ENCODE peak calls at places on chromosomes 16 and 17, in five cellular contexts. N is glutamatergic neuron; D is NT2/D1; F is spleen; S is activated CD4-positive, CD25-positive, alpha-beta regulatory T cell. E is an unnamed sample.

GRCh38 chr17:39123627-39124026 is 27.8 kb downstream of the PLXDC1 start:
- DNase-seq in N (no peak), D (no peak), F (no peak), S (no peak), E (no peak)

GRCh38 chr17:2178798-2179505 is 124.0 kb downstream of the HIC1 start:
- DNase-seq in N (no peak), D (no peak), F (peak), S (no peak), E (no peak)

GRCh38 chr16:68786685-68787418 is 49.8 kb downstream of the CDH1 start:
- DNase-seq in N (no peak), D (no peak), F (no peak), S (no peak), E (no peak)

GRCh38 chr17:74165811-74166365 is 37.6 kb upstream of the RPL38 start:
- DNase-seq in N (no peak), D (no peak), F (no peak), S (no peak), E (no peak)

GRCh38 chr17:71941920-71942319 is 178.9 kb upstream of the SOX9 start:
- DNase-seq in N (no peak), D (no peak), F (no peak), S (no peak), E (no peak)

GRCh38 chr16:79466111-79466510 is 134.4 kb downstream of the MAF start:
- DNase-seq in N (no peak), D (no peak), F (no peak), S (no peak), E (no peak)

GRCh38 chr16:5042574-5043171 is 8.9 kb upstream of the NAGPA start:
- DNase-seq in N (no peak), D (no peak), F (no peak), S (no peak), E (no peak)

GRCh38 chr17:74842599-74843351 is 16.9 kb downstream of the GRIN2C start:
- DNase-seq in N (peak), D (no peak), F (no peak), S (no peak), E (peak)

GRCh38 chr17:44786551-44787081 is 27.8 kb downstream of the ADAM11 start:
- DNase-seq in N (no peak), D (no peak), F (peak), S (no peak), E (no peak)

GRCh38 chr17:68600881-68601564 is at the start of gene FAM20A:
- DNase-seq in N (peak), D (no peak), F (peak), S (no peak), E (no peak)

GRCh38 chr17:66135219-66135618 is 56.7 kb downstream of the CEP112 start:
- DNase-seq in N (no peak), D (no peak), F (no peak), S (no peak), E (no peak)

GRCh38 chr17:1649116-1649843 is 386 bp downstream of the RILP start:
- DNase-seq in N (peak), D (peak), F (peak), S (peak), E (peak)

GRCh38 chr17:29588017-29588557 is 1.4 kb downstream of the GIT1 start:
- DNase-seq in N (no peak), D (no peak), F (no peak), S (no peak), E (no peak)

GRCh38 chr16:2980227-2981176 is at the start of gene PKMYT1:
- DNase-seq in N (peak), D (peak), F (peak), S (peak), E (peak)

GRCh38 chr16:9212621-9213020 is 121.2 kb downstream of the HAPSTR1 start:
- DNase-seq in N (peak), D (no peak), F (no peak), S (no peak), E (no peak)

GRCh38 chr16:50519001-50519400 is 29.2 kb upstream of the NKD1 start:
- DNase-seq in N (no peak), D (no peak), F (no peak), S (no peak), E (no peak)

GRCh38 chr17:29585080-29585751 is 4.2 kb downstream of the GIT1 start:
- DNase-seq in N (no peak), D (no peak), F (peak), S (no peak), E (no peak)

GRCh38 chr16:31000671-31001382 is 9.6 kb downstream of the STX1B start:
- DNase-seq in N (no peak), D (no peak), F (no peak), S (no peak), E (no peak)

GRCh38 chr17:60857521-60857920 is 179.9 kb downstream of the BCAS3 start:
- DNase-seq in N (no peak), D (no peak), F (no peak), S (no peak), E (no peak)

GRCh38 chr16:84061236-84061830 is 18.7 kb upstream of the SLC38A8 start:
- DNase-seq in N (no peak), D (no peak), F (no peak), S (no peak), E (no peak)

GRCh38 chr16:70480127-70481105 is 26.0 kb downstream of the FCSK start:
- DNase-seq in N (no peak), D (no peak), F (no peak), S (no peak), E (no peak)

GRCh38 chr17:39863918-39864746 is at the start of gene IKZF3:
- DNase-seq in N (peak), D (peak), F (peak), S (peak), E (peak)

GRCh38 chr16:19748389-19749110 is 30.5 kb downstream of the IQCK start:
- DNase-seq in N (no peak), D (no peak), F (no peak), S (no peak), E (no peak)

GRCh38 chr17:56292628-56293027 is 139.4 kb downstream of the ANKFN1 start:
- DNase-seq in N (no peak), D (no peak), F (no peak), S (no peak), E (no peak)

GRCh38 chr16:5851583-5851982 is 754.0 kb upstream of the EEF2KMT start:
- DNase-seq in N (no peak), D (no peak), F (no peak), S (no peak), E (no peak)

GRCh38 chr17:36837616-36838272 is 99.5 kb upstream of the LHX1 start:
- DNase-seq in N (no peak), D (no peak), F (no peak), S (no peak), E (no peak)

GRCh38 chr17:58232707-58233156 is 5.7 kb upstream of the LPO start:
- DNase-seq in N (no peak), D (no peak), F (no peak), S (no peak), E (no peak)

GRCh38 chr16:27920391-27920891 is 143.1 kb downstream of the GSG1L start:
- DNase-seq in N (peak), D (peak), F (peak), S (no peak), E (peak)

GRCh38 chr17:82961366-82962162 is 117.8 kb upstream of the METRNL start:
- DNase-seq in N (no peak), D (no peak), F (peak), S (no peak), E (no peak)

GRCh38 chr16:66970775-66971725 is 10.0 kb downstream of the CES3 start:
- DNase-seq in N (no peak), D (no peak), F (no peak), S (no peak), E (no peak)

GRCh38 chr16:15055141-15056053 is 477 bp downstream of the NTAN1 start:
- DNase-seq in N (no peak), D (peak), F (peak), S (peak), E (no peak)

GRCh38 chr16:35711435-35711834 is 2252.0 kb downstream of the TP53TG3F start:
- DNase-seq in N (no peak), D (no peak), F (no peak), S (no peak), E (no peak)

GRCh38 chr17:2172447-2172938 is 117.6 kb downstream of the HIC1 start:
- DNase-seq in N (peak), D (no peak), F (no peak), S (no peak), E (no peak)

GRCh38 chr16:27491894-27492587 is 57.7 kb downstream of the GTF3C1 start:
- DNase-seq in N (no peak), D (no peak), F (peak), S (no peak), E (no peak)

E was measured in neuronal stem cell.